ENCODE peak calls at places on chromosomes 12 and 14, in four cellular contexts. One of them, this sample, is unnamed.

GRCh38 chr12:123741937-123742572 is 20.0 kb upstream of the DNAH10 start:
- DNase-seq in NCI-H1417: no peak
- DNase-seq in foreskin fibroblast: no peak
- DNase-seq in fibroblast of lung: no peak
- DNase-seq in this sample: no peak

GRCh38 chr12:6326316-6326959 is 15.4 kb downstream of the TNFRSF1A start:
- DNase-seq in NCI-H1417: peak
- DNase-seq in fibroblast of lung: no peak
- DNase-seq in foreskin fibroblast: peak
- DNase-seq in this sample: no peak

GRCh38 chr12:12655061-12655460 is 40.9 kb downstream of the GPR19 start:
- DNase-seq in NCI-H1417: no peak
- DNase-seq in foreskin fibroblast: no peak
- DNase-seq in fibroblast of lung: no peak
- DNase-seq in this sample: no peak

GRCh38 chr12:68245071-68246021 is 8.1 kb downstream of the IL22 start:
- DNase-seq in NCI-H1417: no peak
- DNase-seq in fibroblast of lung: peak
- DNase-seq in foreskin fibroblast: no peak
- DNase-seq in this sample: no peak

GRCh38 chr14:70027785-70028428 is 148.7 kb downstream of the SMOC1 start:
- DNase-seq in foreskin fibroblast: peak
- DNase-seq in NCI-H1417: peak
- DNase-seq in fibroblast of lung: peak
- DNase-seq in this sample: peak

GRCh38 chr12:79482323-79482722 is 208.4 kb downstream of the PAWR start:
- DNase-seq in fibroblast of lung: no peak
- DNase-seq in foreskin fibroblast: no peak
- DNase-seq in NCI-H1417: no peak
- DNase-seq in this sample: no peak

GRCh38 chr14:91140672-91141071 is 26.8 kb downstream of the DGLUCY start:
- DNase-seq in NCI-H1417: peak
- DNase-seq in fibroblast of lung: peak
- DNase-seq in foreskin fibroblast: peak
- DNase-seq in this sample: peak

GRCh38 chr12:13167226-13167625 is 29.3 kb upstream of the EMP1 start:
- DNase-seq in foreskin fibroblast: no peak
- DNase-seq in NCI-H1417: no peak
- DNase-seq in fibroblast of lung: peak
- DNase-seq in this sample: no peak

GRCh38 chr14:64702493-64703392 is 1.5 kb upstream of the PLEKHG3 start:
- DNase-seq in fibroblast of lung: no peak
- DNase-seq in NCI-H1417: peak
- DNase-seq in foreskin fibroblast: no peak
- DNase-seq in this sample: peak

GRCh38 chr12:89069431-89069830 is 282.9 kb downstream of the DUSP6 start:
- DNase-seq in NCI-H1417: no peak
- DNase-seq in foreskin fibroblast: peak
- DNase-seq in fibroblast of lung: peak
- DNase-seq in this sample: no peak

GRCh38 chr14:74502236-74503019 is 8.9 kb downstream of the ISCA2 start:
- DNase-seq in foreskin fibroblast: peak
- DNase-seq in NCI-H1417: peak
- DNase-seq in fibroblast of lung: peak
- DNase-seq in this sample: no peak

GRCh38 chr14:95185033-95185432 is 27.7 kb upstream of the DICER1 start:
- DNase-seq in fibroblast of lung: no peak
- DNase-seq in NCI-H1417: no peak
- DNase-seq in foreskin fibroblast: no peak
- DNase-seq in this sample: no peak

GRCh38 chr14:67970923-67971322 is 151.3 kb downstream of the RAD51B start:
- DNase-seq in foreskin fibroblast: peak
- DNase-seq in NCI-H1417: peak
- DNase-seq in fibroblast of lung: no peak
- DNase-seq in this sample: no peak

GRCh38 chr12:93317227-93317626 is 60.5 kb upstream of the NUDT4 start:
- DNase-seq in foreskin fibroblast: no peak
- DNase-seq in fibroblast of lung: no peak
- DNase-seq in NCI-H1417: no peak
- DNase-seq in this sample: no peak

GRCh38 chr12:7354521-7354920 is 50.6 kb downstream of the ACSM4 start:
- DNase-seq in fibroblast of lung: no peak
- DNase-seq in NCI-H1417: no peak
- DNase-seq in foreskin fibroblast: peak
- DNase-seq in this sample: no peak

GRCh38 chr12:98492580-98493140 is 22.7 kb upstream of the TMPO start:
- DNase-seq in fibroblast of lung: no peak
- DNase-seq in NCI-H1417: no peak
- DNase-seq in foreskin fibroblast: no peak
- DNase-seq in this sample: no peak

GRCh38 chr12:116673713-116674112 is 64.2 kb downstream of the SPRING1 start:
- DNase-seq in NCI-H1417: no peak
- DNase-seq in fibroblast of lung: no peak
- DNase-seq in foreskin fibroblast: peak
- DNase-seq in this sample: no peak

GRCh38 chr14:65487783-65488578 is 75.5 kb downstream of the FUT8 start:
- DNase-seq in foreskin fibroblast: no peak
- DNase-seq in NCI-H1417: no peak
- DNase-seq in fibroblast of lung: no peak
- DNase-seq in this sample: peak

GRCh38 chr12:41794341-41794740 is 350.3 kb downstream of the GXYLT1 start:
- DNase-seq in NCI-H1417: peak
- DNase-seq in fibroblast of lung: no peak
- DNase-seq in foreskin fibroblast: no peak
- DNase-seq in this sample: no peak

This sample was measured in NCI-H345.